ENCODE peak calls at places on chromosomes 3 and 15, in five cellular contexts. E is stimulated activated CD8-positive, alpha-beta memory T cell treated with anti-CD3 and anti-CD28 coated beads, Interleukin-4, amount 100 ng/mL, for 1 hour; K is G401; N is activated CD4-positive, CD25-positive, alpha-beta regulatory T cell; J is effector CD4-positive, alpha-beta T cell. Q is an unnamed sample.

GRCh38 chr15:75720787-75721461 is 8.3 kb upstream of the CSPG4 start:
- DNase-seq in E (no peak), K (peak), N (no peak), J (no peak), Q (no peak)

GRCh38 chr3:36494461-36495109 is 114.3 kb downstream of the STAC start:
- DNase-seq in E (no peak), K (no peak), N (no peak), J (no peak), Q (no peak)

GRCh38 chr15:90266061-90266431 is 574 bp downstream of the NGRN start:
- DNase-seq in E (no peak), K (peak), N (no peak), J (no peak), Q (peak)

GRCh38 chr15:84703808-84704207 is 12.1 kb downstream of the SEC11A start:
- DNase-seq in E (no peak), K (no peak), N (no peak), J (no peak), Q (no peak)

GRCh38 chr3:107068980-107069379 is 308.3 kb upstream of the CCDC54 start:
- DNase-seq in E (no peak), K (no peak), N (no peak), J (no peak), Q (no peak)

GRCh38 chr15:63583027-63583426 is 14.2 kb upstream of the FBXL22 start:
- DNase-seq in E (no peak), K (no peak), N (no peak), J (no peak), Q (no peak)

GRCh38 chr3:53740946-53741345 is 105.3 kb downstream of the CHDH start:
- DNase-seq in E (no peak), K (no peak), N (no peak), J (no peak), Q (no peak)

GRCh38 chr3:149388001-149388435 is 10.6 kb upstream of the TM4SF1 start:
- DNase-seq in E (no peak), K (no peak), N (no peak), J (no peak), Q (no peak)

GRCh38 chr3:127469760-127470159 is 120.8 kb downstream of the TPRA1 start:
- DNase-seq in E (no peak), K (no peak), N (no peak), J (no peak), Q (no peak)

GRCh38 chr3:53320697-53321096 is 26.6 kb downstream of the DCP1A start:
- DNase-seq in E (no peak), K (no peak), N (no peak), J (no peak), Q (no peak)

GRCh38 chr3:33942483-33943150 is 144.2 kb downstream of the PDCD6IP start:
- DNase-seq in E (no peak), K (no peak), N (no peak), J (no peak), Q (peak)

GRCh38 chr3:48240711-48241491 is at the start of gene ZNF589:
- DNase-seq in E (peak), K (peak), N (peak), J (peak), Q (peak)

GRCh38 chr15:67781907-67782559 is 43.3 kb upstream of the SKOR1 start:
- DNase-seq in E (no peak), K (no peak), N (no peak), J (no peak), Q (no peak)

GRCh38 chr3:46921041-46921440 is 43.5 kb downstream of the PTH1R start:
- DNase-seq in E (no peak), K (no peak), N (no peak), J (no peak), Q (no peak)

GRCh38 chr15:34490421-34491193 is 53.0 kb upstream of the GOLGA8A start:
- DNase-seq in E (no peak), K (no peak), N (no peak), J (no peak), Q (no peak)

GRCh38 chr3:67113802-67114407 is 115.8 kb downstream of the KBTBD8 start:
- DNase-seq in E (peak), K (peak), N (peak), J (peak), Q (peak)

GRCh38 chr15:89837134-89837829 is 22.6 kb upstream of the ANPEP start:
- DNase-seq in E (no peak), K (no peak), N (no peak), J (no peak), Q (no peak)

GRCh38 chr15:73382131-73382530 is 13.4 kb upstream of the HCN4 start:
- DNase-seq in E (no peak), K (no peak), N (no peak), J (no peak), Q (no peak)

GRCh38 chr3:85796140-85796539 is 837.4 kb downstream of the CADM2 start:
- DNase-seq in E (no peak), K (no peak), N (no peak), J (no peak), Q (no peak)